ENCODE peak calls at places on chromosomes 1 and 21, in seven cellular contexts. C, Z, O, U, Y, M and E are unnamed samples.

GRCh38 chr1:95562230-95562629 is 328.2 kb downstream of the RWDD3 start:
- DNase-seq in Z (no peak), C (no peak), U (no peak), M (no peak), O (no peak), Y (no peak), E (no peak)

GRCh38 chr1:6971048-6971447 is 185.8 kb downstream of the CAMTA1 start:
- DNase-seq in Z (no peak), Y (no peak), M (no peak), C (no peak), U (no peak), O (no peak), E (no peak)

GRCh38 chr1:30041741-30042437 is 681.5 kb downstream of the MATN1 start:
- DNase-seq in U (no peak), M (no peak), Y (no peak), C (no peak), Z (no peak), O (no peak), E (no peak)

GRCh38 chr1:32780628-32781267 is 36.4 kb downstream of the YARS1 start:
- DNase-seq in U (no peak), C (no peak), Z (no peak), O (no peak), M (no peak), Y (no peak), E (no peak)

GRCh38 chr21:20639026-20639425 is 359.2 kb upstream of the NCAM2 start:
- DNase-seq in O (no peak), U (no peak), Z (no peak), Y (no peak), M (no peak), C (no peak), E (no peak)

GRCh38 chr1:201546093-201546492 is 7.2 kb downstream of the NAV1 start:
- DNase-seq in C (no peak), M (no peak), U (no peak), Y (no peak), Z (peak; percentile 52), O (no peak), E (no peak)

GRCh38 chr21:35849131-35849530 is 211.2 kb downstream of the SETD4 start:
- DNase-seq in C (no peak), Y (no peak), U (no peak), M (no peak), Z (no peak), O (no peak), E (no peak)

GRCh38 chr1:56672579-56672978 is 27.5 kb downstream of the PRKAA2 start:
- DNase-seq in O (no peak), M (no peak), Y (no peak), U (no peak), Z (no peak), C (no peak), E (no peak)

GRCh38 chr1:8913457-8913856 is 32.2 kb upstream of the CA6 start:
- DNase-seq in M (no peak), O (no peak), U (no peak), Y (no peak), Z (no peak), C (no peak), E (no peak)

GRCh38 chr1:226790545-226791181 is 51.6 kb upstream of the ITPKB start:
- DNase-seq in C (no peak), Z (no peak), O (no peak), U (no peak), Y (no peak), M (no peak), E (no peak)

GRCh38 chr1:114034561-114035303 is 55.5 kb downstream of the OLFML3 start:
- DNase-seq in M (no peak), Y (no peak), Z (no peak), C (no peak), O (no peak), U (no peak), E (no peak)

GRCh38 chr1:8570435-8570834 is 247.0 kb downstream of the RERE start:
- DNase-seq in M (no peak), Z (no peak), O (no peak), U (no peak), C (no peak), Y (no peak), E (no peak)

GRCh38 chr1:234558186-234558836 is 51.7 kb downstream of the IRF2BP2 start:
- DNase-seq in Z (no peak), M (no peak), Y (peak; percentile 63), O (no peak), U (no peak), C (no peak), E (no peak)

GRCh38 chr1:31112223-31112622 is 46.7 kb upstream of the PUM1 start:
- DNase-seq in U (no peak), Y (no peak), C (no peak), M (no peak), Z (no peak), O (no peak), E (no peak)

GRCh38 chr21:44657635-44658183 is at the start of gene KRTAP12-3:
- DNase-seq in U (no peak), M (no peak), Y (no peak), C (no peak), Z (no peak), O (no peak), E (peak; percentile 39)

GRCh38 chr1:110211503-110212164 is 1.5 kb downstream of the KCNC4 start:
- DNase-seq in C (no peak), Z (no peak), U (no peak), O (peak; percentile 39), M (peak; percentile 40), Y (no peak), E (no peak)

GRCh38 chr1:98429851-98430496 is 231.5 kb upstream of the SNX7 start:
- DNase-seq in Y (no peak), C (no peak), U (no peak), Z (peak; percentile 21), M (no peak), O (no peak), E (no peak)

GRCh38 chr1:162240643-162240976 is 136.0 kb downstream of the SPATA46 start:
- DNase-seq in U (no peak), C (no peak), Y (no peak), M (no peak), O (no peak), Z (no peak), E (no peak)

GRCh38 chr1:48761986-48762385 is 14.7 kb downstream of the BEND5 start:
- DNase-seq in Z (no peak), O (no peak), C (no peak), M (no peak), U (no peak), Y (no peak), E (no peak)

GRCh38 chr1:109089242-109090015 is 1.1 kb upstream of the TMEM167B start:
- DNase-seq in O (no peak), Y (peak; percentile 79), C (peak; percentile 74), Z (peak; percentile 94), U (no peak), M (peak; percentile 54), E (peak; percentile 37)

GRCh38 chr1:180311011-180311730 is 81.1 kb downstream of the LHX4 start:
- DNase-seq in C (peak; percentile 7), O (no peak), Y (no peak), U (no peak), M (no peak), Z (no peak), E (no peak)

GRCh38 chr1:241265428-241265827 is 91.6 kb downstream of the RGS7 start:
- DNase-seq in M (no peak), O (no peak), C (no peak), U (no peak), Z (no peak), Y (no peak), E (no peak)

GRCh38 chr1:55050283-55050682 is 10.9 kb downstream of the PCSK9 start:
- DNase-seq in M (no peak), C (peak; percentile 55), O (no peak), Z (peak; percentile 77), U (no peak), Y (no peak), E (no peak)